ENCODE peak calls at places on chromosomes 12 and 14, in ten cellular contexts. One of them, this sample, is unnamed. For H3K4me1, the result is how much of the 10 kb centered on the place peaks cover.

GRCh38 chr12:95244350-95244749 is 26.7 kb downstream of the VEZT start:
- DNase-seq in suprapubic skin: no peak
- DNase-seq in tibial artery: no peak
- DNase-seq in Panc1: no peak
- DNase-seq in cardiac muscle cell: no peak
- DNase-seq in K562: no peak
- DNase-seq in fibroblast of lung: no peak
- DNase-seq in hepatocyte: no peak
- DNase-seq in Peyer's patch: no peak
- DNase-seq in testis: no peak
- DNase-seq in this sample: no peak

GRCh38 chr14:26866741-26867140 is 268.9 kb upstream of the NOVA1 start:
- DNase-seq in suprapubic skin: no peak
- DNase-seq in tibial artery: no peak
- DNase-seq in Panc1: no peak
- DNase-seq in cardiac muscle cell: no peak
- DNase-seq in K562: no peak
- DNase-seq in fibroblast of lung: no peak
- DNase-seq in hepatocyte: no peak
- DNase-seq in Peyer's patch: no peak
- DNase-seq in testis: no peak
- DNase-seq in this sample: no peak

GRCh38 chr12:56190695-56191155 is 1.4 kb upstream of the SMARCC2 start:
- DNase-seq in suprapubic skin: no peak
- DNase-seq in tibial artery: no peak
- DNase-seq in Panc1: no peak
- DNase-seq in cardiac muscle cell: peak
- DNase-seq in K562: no peak
- DNase-seq in fibroblast of lung: no peak
- DNase-seq in hepatocyte: no peak
- DNase-seq in Peyer's patch: no peak
- DNase-seq in testis: no peak
- DNase-seq in this sample: no peak

GRCh38 chr12:20017772-20018171 is 350.6 kb upstream of the PDE3A start:
- DNase-seq in suprapubic skin: no peak
- DNase-seq in tibial artery: no peak
- DNase-seq in Panc1: no peak
- DNase-seq in cardiac muscle cell: no peak
- DNase-seq in K562: no peak
- DNase-seq in fibroblast of lung: no peak
- DNase-seq in hepatocyte: no peak
- DNase-seq in Peyer's patch: no peak
- DNase-seq in testis: no peak
- DNase-seq in this sample: no peak

GRCh38 chr14:54682578-54682977 is 115.7 kb downstream of the SAMD4A start:
- DNase-seq in suprapubic skin: no peak
- DNase-seq in tibial artery: no peak
- DNase-seq in Panc1: no peak
- DNase-seq in cardiac muscle cell: peak
- DNase-seq in K562: no peak
- DNase-seq in fibroblast of lung: no peak
- DNase-seq in hepatocyte: no peak
- DNase-seq in Peyer's patch: no peak
- DNase-seq in testis: no peak
- DNase-seq in this sample: no peak

GRCh38 chr14:42490536-42490935 is 883.9 kb downstream of the LRFN5 start:
- DNase-seq in suprapubic skin: no peak
- DNase-seq in tibial artery: no peak
- DNase-seq in Panc1: no peak
- DNase-seq in cardiac muscle cell: no peak
- DNase-seq in K562: no peak
- DNase-seq in fibroblast of lung: peak
- DNase-seq in hepatocyte: no peak
- DNase-seq in Peyer's patch: no peak
- DNase-seq in testis: no peak
- DNase-seq in this sample: no peak

GRCh38 chr14:51978566-51979398 is 10.6 kb upstream of the RTRAF start:
- DNase-seq in suprapubic skin: peak
- DNase-seq in tibial artery: peak
- DNase-seq in Panc1: peak
- DNase-seq in cardiac muscle cell: peak
- DNase-seq in K562: peak
- DNase-seq in fibroblast of lung: peak
- DNase-seq in hepatocyte: peak
- DNase-seq in Peyer's patch: peak
- DNase-seq in testis: peak
- DNase-seq in this sample: no peak

GRCh38 chr12:111103583-111103982 is 183.2 kb upstream of the MYL2 start:
- DNase-seq in suprapubic skin: no peak
- DNase-seq in tibial artery: no peak
- DNase-seq in Panc1: no peak
- DNase-seq in cardiac muscle cell: no peak
- DNase-seq in K562: no peak
- DNase-seq in fibroblast of lung: no peak
- DNase-seq in hepatocyte: no peak
- DNase-seq in Peyer's patch: no peak
- DNase-seq in testis: no peak
- DNase-seq in this sample: no peak

GRCh38 chr12:96241484-96242256 is 47.5 kb downstream of the ELK3 start:
- DNase-seq in suprapubic skin: peak
- DNase-seq in tibial artery: peak
- DNase-seq in Panc1: no peak
- DNase-seq in cardiac muscle cell: peak
- DNase-seq in K562: no peak
- DNase-seq in fibroblast of lung: peak
- DNase-seq in hepatocyte: peak
- DNase-seq in Peyer's patch: peak
- DNase-seq in testis: no peak
- DNase-seq in this sample: peak

GRCh38 chr12:57694459-57695019 is 607 bp downstream of the OS9 start:
- DNase-seq in suprapubic skin: no peak
- DNase-seq in tibial artery: no peak
- DNase-seq in Panc1: no peak
- DNase-seq in cardiac muscle cell: peak
- DNase-seq in K562: peak
- DNase-seq in fibroblast of lung: no peak
- DNase-seq in hepatocyte: peak
- DNase-seq in Peyer's patch: peak
- DNase-seq in testis: peak
- DNase-seq in this sample: no peak

GRCh38 chr14:31926123-31926522 is 151.0 kb upstream of the ARHGAP5 start:
- DNase-seq in suprapubic skin: no peak
- DNase-seq in tibial artery: no peak
- DNase-seq in Panc1: no peak
- DNase-seq in cardiac muscle cell: peak
- DNase-seq in K562: peak
- DNase-seq in fibroblast of lung: peak
- DNase-seq in hepatocyte: peak
- DNase-seq in Peyer's patch: no peak
- DNase-seq in testis: no peak
- DNase-seq in this sample: no peak

GRCh38 chr14:73591690-73592448 is at the start of gene ACOT4:
- DNase-seq in suprapubic skin: no peak
- DNase-seq in tibial artery: no peak
- DNase-seq in Panc1: no peak
- DNase-seq in cardiac muscle cell: peak
- DNase-seq in K562: no peak
- DNase-seq in fibroblast of lung: peak
- DNase-seq in hepatocyte: peak
- DNase-seq in Peyer's patch: peak
- DNase-seq in testis: peak
- DNase-seq in this sample: no peak

GRCh38 chr12:116924558-116925453 is 14.1 kb downstream of the FBXW8 start:
- DNase-seq in suprapubic skin: no peak
- DNase-seq in tibial artery: no peak
- DNase-seq in Panc1: no peak
- DNase-seq in cardiac muscle cell: peak
- DNase-seq in K562: no peak
- DNase-seq in fibroblast of lung: peak
- DNase-seq in hepatocyte: no peak
- DNase-seq in Peyer's patch: peak
- DNase-seq in testis: no peak
- DNase-seq in this sample: no peak

GRCh38 chr12:52521175-52521574 is 981 bp upstream of the KRT5 start:
- DNase-seq in suprapubic skin: no peak
- DNase-seq in tibial artery: no peak
- DNase-seq in Panc1: no peak
- DNase-seq in cardiac muscle cell: peak
- DNase-seq in K562: no peak
- DNase-seq in fibroblast of lung: peak
- DNase-seq in hepatocyte: peak
- DNase-seq in Peyer's patch: no peak
- DNase-seq in testis: no peak
- DNase-seq in this sample: peak

DNA sequence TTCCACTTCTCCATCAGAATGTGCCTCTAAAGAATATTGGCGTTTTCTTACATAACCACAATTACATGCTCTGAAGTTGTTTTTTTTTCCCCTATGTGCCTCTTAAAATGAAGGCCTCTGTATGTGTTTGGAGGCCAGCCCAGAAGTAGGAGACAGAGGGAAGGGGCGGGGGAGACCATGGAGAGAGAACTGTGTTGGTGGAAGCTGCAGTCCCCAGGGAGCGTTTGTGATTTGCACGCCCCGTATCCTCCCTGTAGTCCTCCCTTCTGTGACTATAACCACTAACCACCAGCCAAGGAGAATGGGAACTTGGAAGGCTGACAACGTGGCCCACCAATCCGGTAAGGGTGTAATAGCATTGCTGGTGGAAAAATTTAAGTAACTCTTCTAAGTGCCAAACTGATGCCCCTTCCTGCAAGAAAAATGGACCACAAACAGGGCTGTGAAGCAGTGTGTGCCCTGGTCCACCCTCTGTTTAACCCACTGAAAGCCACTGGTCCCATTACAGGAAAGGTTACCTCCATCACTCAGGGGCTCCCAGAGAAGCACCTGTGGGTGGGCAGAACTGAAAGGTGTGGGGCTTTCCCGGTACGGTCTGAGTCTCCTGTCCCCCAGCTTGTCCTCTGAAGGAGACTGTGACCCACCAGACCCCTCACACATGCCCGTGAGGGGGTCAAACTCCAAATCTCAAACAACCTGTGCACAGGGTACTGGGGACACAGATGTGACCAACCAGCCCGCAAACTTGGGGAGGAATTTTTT is 36.8 kb downstream of the CCDC88C start:
- DNase-seq in suprapubic skin: no peak
- DNase-seq in tibial artery: no peak
- DNase-seq in Panc1: no peak
- DNase-seq in cardiac muscle cell: peak
- DNase-seq in K562: no peak
- DNase-seq in fibroblast of lung: peak
- DNase-seq in hepatocyte: peak
- DNase-seq in Peyer's patch: no peak
- DNase-seq in testis: no peak
- DNase-seq in this sample: no peak
- H3K4me1 ChIP-seq in suprapubic skin: under half
- H3K4me1 ChIP-seq in tibial artery: under half
- H3K4me1 ChIP-seq in Panc1: under half
- H3K4me1 ChIP-seq in cardiac muscle cell: under half
- H3K4me1 ChIP-seq in K562: under half
- H3K4me1 ChIP-seq in fibroblast of lung: under half
- H3K4me1 ChIP-seq in hepatocyte: under half
- H3K4me1 ChIP-seq in Peyer's patch: under half
- H3K4me1 ChIP-seq in testis: under half
- H3K4me1 ChIP-seq in this sample: under half

GRCh38 chr12:115912440-115912839 is 365.1 kb downstream of the MED13L start:
- DNase-seq in suprapubic skin: no peak
- DNase-seq in tibial artery: no peak
- DNase-seq in Panc1: no peak
- DNase-seq in cardiac muscle cell: no peak
- DNase-seq in K562: no peak
- DNase-seq in fibroblast of lung: no peak
- DNase-seq in hepatocyte: no peak
- DNase-seq in Peyer's patch: no peak
- DNase-seq in testis: no peak
- DNase-seq in this sample: no peak
- TF ChIP-seq CTCF in suprapubic skin: no peak
- TF ChIP-seq CTCF in tibial artery: no peak
- TF ChIP-seq CTCF in Panc1: no peak
- TF ChIP-seq CTCF in cardiac muscle cell: no peak
- TF ChIP-seq CTCF in K562: no peak
- TF ChIP-seq CTCF in fibroblast of lung: no peak
- TF ChIP-seq CTCF in hepatocyte: no peak
- TF ChIP-seq CTCF in Peyer's patch: no peak
- TF ChIP-seq CTCF in testis: no peak
- TF ChIP-seq CTCF in this sample: no peak

GRCh38 chr12:120116792-120117651 is 469 bp upstream of the RAB35 start:
- DNase-seq in suprapubic skin: peak
- DNase-seq in tibial artery: peak
- DNase-seq in Panc1: peak
- DNase-seq in cardiac muscle cell: peak
- DNase-seq in K562: peak
- DNase-seq in fibroblast of lung: peak
- DNase-seq in hepatocyte: peak
- DNase-seq in Peyer's patch: peak
- DNase-seq in testis: peak
- DNase-seq in this sample: peak

GRCh38 chr12:120115692-120116442 is 686 bp downstream of the RAB35 start:
- DNase-seq in suprapubic skin: no peak
- DNase-seq in tibial artery: no peak
- DNase-seq in Panc1: no peak
- DNase-seq in cardiac muscle cell: peak
- DNase-seq in K562: no peak
- DNase-seq in fibroblast of lung: no peak
- DNase-seq in hepatocyte: peak
- DNase-seq in Peyer's patch: no peak
- DNase-seq in testis: peak
- DNase-seq in this sample: no peak

GRCh38 chr12:120116443-120116791 is at the start of gene RAB35:
- DNase-seq in suprapubic skin: no peak
- DNase-seq in tibial artery: no peak
- DNase-seq in Panc1: no peak
- DNase-seq in cardiac muscle cell: no peak
- DNase-seq in K562: no peak
- DNase-seq in fibroblast of lung: no peak
- DNase-seq in hepatocyte: no peak
- DNase-seq in Peyer's patch: no peak
- DNase-seq in testis: no peak
- DNase-seq in this sample: no peak

GRCh38 chr12:120117961-120118709 is 1.6 kb upstream of the RAB35 start:
- DNase-seq in suprapubic skin: no peak
- DNase-seq in tibial artery: no peak
- DNase-seq in Panc1: no peak
- DNase-seq in cardiac muscle cell: peak
- DNase-seq in K562: peak
- DNase-seq in fibroblast of lung: peak
- DNase-seq in hepatocyte: peak
- DNase-seq in Peyer's patch: no peak
- DNase-seq in testis: no peak
- DNase-seq in this sample: no peak

GRCh38 chr12:120115066-120115465 is 1.5 kb downstream of the RAB35 start:
- DNase-seq in suprapubic skin: no peak
- DNase-seq in tibial artery: no peak
- DNase-seq in Panc1: no peak
- DNase-seq in cardiac muscle cell: no peak
- DNase-seq in K562: no peak
- DNase-seq in fibroblast of lung: peak
- DNase-seq in hepatocyte: no peak
- DNase-seq in Peyer's patch: no peak
- DNase-seq in testis: no peak
- DNase-seq in this sample: no peak
- H3K4me1 ChIP-seq in suprapubic skin: half or more
- H3K4me1 ChIP-seq in tibial artery: under half
- H3K4me1 ChIP-seq in Panc1: under half
- H3K4me1 ChIP-seq in cardiac muscle cell: under half
- H3K4me1 ChIP-seq in K562: under half
- H3K4me1 ChIP-seq in fibroblast of lung: under half
- H3K4me1 ChIP-seq in hepatocyte: under half
- H3K4me1 ChIP-seq in Peyer's patch: under half
- H3K4me1 ChIP-seq in testis: under half
- H3K4me1 ChIP-seq in this sample: under half

GRCh38 chr14:104695660-104696000 is 6.2 kb downstream of the INF2 start:
- DNase-seq in suprapubic skin: no peak
- DNase-seq in tibial artery: no peak
- DNase-seq in Panc1: no peak
- DNase-seq in cardiac muscle cell: no peak
- DNase-seq in K562: no peak
- DNase-seq in fibroblast of lung: no peak
- DNase-seq in hepatocyte: no peak
- DNase-seq in Peyer's patch: no peak
- DNase-seq in testis: no peak
- DNase-seq in this sample: no peak
- TF ChIP-seq CTCF in suprapubic skin: no peak
- TF ChIP-seq CTCF in tibial artery: no peak
- TF ChIP-seq CTCF in Panc1: no peak
- TF ChIP-seq CTCF in cardiac muscle cell: no peak
- TF ChIP-seq CTCF in K562: no peak
- TF ChIP-seq CTCF in fibroblast of lung: no peak
- TF ChIP-seq CTCF in hepatocyte: no peak
- TF ChIP-seq CTCF in Peyer's patch: no peak
- TF ChIP-seq CTCF in testis: no peak
- TF ChIP-seq CTCF in this sample: no peak

This sample was measured in RWPE2.